ENCODE peak calls at places on chromosomes 2 and 18, in ten cellular contexts. O, C, I, A, V, S, E, W, G and X are unnamed samples.

GRCh38 chr2:101388232-101388631 is 929 bp upstream of the CREG2 start:
- DNase-seq in W (no peak), E (peak; percentile 90), S (no peak), V (no peak), I (no peak), A (no peak), G (no peak), O (no peak), C (no peak), X (no peak)

GRCh38 chr2:187206071-187206470 is 242.0 kb downstream of the CALCRL start:
- DNase-seq in W (no peak), C (no peak), V (no peak), I (no peak), A (no peak), O (no peak), E (no peak), G (peak; percentile 21), S (no peak), X (no peak)

GRCh38 chr2:132667716-132668115 is 2.3 kb downstream of the LYPD1 start:
- DNase-seq in O (no peak), I (no peak), E (no peak), W (no peak), G (no peak), A (no peak), S (no peak), V (peak; percentile 45), C (no peak), X (no peak)

GRCh38 chr18:76006151-76006550 is 488.9 kb downstream of the ZNF516 start:
- DNase-seq in O (no peak), A (no peak), S (peak; percentile 15), C (no peak), G (no peak), E (no peak), V (peak; percentile 62), I (no peak), W (no peak), X (no peak)

GRCh38 chr2:58089081-58089480 is 42.5 kb downstream of the VRK2 start:
- DNase-seq in W (no peak), V (no peak), I (no peak), O (no peak), C (no peak), A (no peak), S (no peak), E (no peak), G (no peak), X (no peak)

GRCh38 chr2:25293145-25293544 is 48.6 kb downstream of the DNMT3A start:
- DNase-seq in G (peak; percentile 80), O (no peak), A (no peak), C (no peak), W (no peak), S (peak; percentile 44), I (no peak), E (no peak), V (no peak), X (no peak)

GRCh38 chr2:10254373-10255188 is 48.1 kb upstream of the HPCAL1 start:
- DNase-seq in C (no peak), A (no peak), S (no peak), E (peak; percentile 50), I (no peak), V (no peak), O (no peak), W (no peak), G (no peak), X (no peak)

GRCh38 chr2:67876176-67876575 is 186.6 kb downstream of the C1D start:
- DNase-seq in A (no peak), V (no peak), S (no peak), I (no peak), G (no peak), E (peak; percentile 53), O (no peak), W (no peak), C (no peak), X (no peak)

GRCh38 chr2:174902491-174903242 is 102.5 kb downstream of the CHN1 start:
- DNase-seq in O (no peak), I (no peak), W (no peak), E (peak; percentile 38), S (peak; percentile 37), G (no peak), A (peak; percentile 11), V (no peak), C (no peak), X (no peak)

GRCh38 chr2:44918095-44918775 is 23.3 kb upstream of the SIX3 start:
- DNase-seq in W (no peak), O (no peak), S (no peak), E (peak; percentile 54), A (no peak), C (no peak), V (no peak), G (no peak), I (no peak), X (no peak)

GRCh38 chr2:219249203-219249980 is 3.7 kb upstream of the TUBA4B start:
- DNase-seq in I (no peak), A (peak; percentile 56), E (peak; percentile 83), V (peak; percentile 89), O (no peak), W (peak; percentile 45), G (peak; percentile 93), S (peak; percentile 80), C (peak; percentile 45), X (peak; percentile 69)

GRCh38 chr2:121360566-121361300 is 75.7 kb upstream of the TFCP2L1 start:
- DNase-seq in V (no peak), E (peak; percentile 92), G (no peak), W (no peak), A (no peak), I (peak; percentile 43), O (no peak), S (no peak), C (no peak), X (no peak)

GRCh38 chr2:134011936-134012586 is 241.8 kb upstream of the MGAT5 start:
- DNase-seq in C (no peak), O (no peak), V (no peak), I (no peak), E (no peak), G (no peak), A (no peak), W (no peak), S (no peak), X (no peak)

GRCh38 chr2:19806591-19806990 is 95.2 kb downstream of the TTC32 start:
- DNase-seq in C (no peak), S (no peak), W (no peak), G (no peak), V (no peak), E (no peak), I (no peak), A (no peak), O (no peak), X (no peak)

GRCh38 chr2:191954446-191954845 is 107.6 kb upstream of the CAVIN2 start:
- DNase-seq in O (no peak), A (no peak), C (no peak), S (no peak), E (peak; percentile 59), V (no peak), G (no peak), I (no peak), W (no peak), X (no peak)